ENCODE peak calls at places on chromosomes 5 and 9, in eight cellular contexts. F, H, C, P, G, J, X and T are unnamed samples. For H3K27me3, the result is how much of the 10 kb centered on the place peaks cover.

GRCh38 chr9:116051528-116051927 is 102.1 kb upstream of the PAPPA start:
- DNase-seq in F (no peak), H (no peak), C (no peak), P (no peak), G (no peak), J (no peak), X (no peak), T (no peak)

GRCh38 chr5:115298811-115299210 is 2.4 kb upstream of the CCDC112 start:
- DNase-seq in F (no peak), H (no peak), C (no peak), P (no peak), G (no peak), J (no peak), X (no peak), T (no peak)

GRCh38 chr9:21305213-21305612 is at the start of gene IFNA5:
- DNase-seq in F (no peak), H (no peak), C (no peak), P (no peak), G (no peak), J (no peak), X (no peak), T (no peak)

GRCh38 chr5:78594014-78594413 is 54.6 kb downstream of the LHFPL2 start:
- DNase-seq in F (no peak), H (no peak), C (no peak), P (no peak), G (no peak), J (no peak), X (no peak), T (no peak)

GRCh38 chr5:113178073-113178779 is 201.6 kb downstream of the DCP2 start:
- DNase-seq in F (no peak), H (no peak), C (no peak), P (no peak), G (no peak), J (no peak), X (no peak), T (no peak)

GRCh38 chr5:141641634-141642278 is 5.0 kb downstream of the RELL2 start:
- DNase-seq in F (no peak), H (peak), C (peak), P (no peak), G (no peak), J (peak), X (peak), T (no peak)

GRCh38 chr9:135701067-135701967 is 668 bp upstream of the KCNT1 start:
- DNase-seq in F (no peak), H (no peak), C (no peak), P (no peak), G (no peak), J (peak), X (no peak), T (no peak)

GRCh38 chr5:155689403-155689802 is 637.6 kb upstream of the SGCD start:
- DNase-seq in F (no peak), H (no peak), C (peak), P (no peak), G (no peak), J (no peak), X (no peak), T (no peak)

GRCh38 chr5:91061094-91061493 is 322.0 kb downstream of the ARRDC3 start:
- DNase-seq in F (no peak), H (no peak), C (no peak), P (no peak), G (no peak), J (no peak), X (no peak), T (no peak)

GRCh38 chr5:34621280-34622045 is 34.7 kb upstream of the RAI14 start:
- DNase-seq in F (no peak), H (peak), C (no peak), P (no peak), G (no peak), J (no peak), X (peak), T (no peak)

GRCh38 chr9:26292943-26293342 is 599.7 kb downstream of the CAAP1 start:
- DNase-seq in F (no peak), H (no peak), C (peak), P (no peak), G (no peak), J (no peak), X (peak), T (no peak)

GRCh38 chr9:16278420-16278999 is 592.0 kb downstream of the BNC2 start:
- DNase-seq in F (no peak), H (no peak), C (no peak), P (no peak), G (no peak), J (no peak), X (no peak), T (no peak)

GRCh38 chr5:146520731-146521130 is 4.7 kb upstream of the GPR151 start:
- DNase-seq in F (peak), H (no peak), C (no peak), P (no peak), G (no peak), J (peak), X (no peak), T (no peak)

GRCh38 chr9:131769361-131769760 is 29.5 kb upstream of the RAPGEF1 start:
- DNase-seq in F (no peak), H (no peak), C (no peak), P (no peak), G (no peak), J (no peak), X (no peak), T (no peak)

GRCh38 chr5:951940-952596 is 56.5 kb upstream of the NKD2 start:
- DNase-seq in F (no peak), H (no peak), C (no peak), P (no peak), G (no peak), J (no peak), X (no peak), T (no peak)

GRCh38 chr5:68252678-68253520 is 37.3 kb downstream of the PIK3R1 start:
- DNase-seq in F (peak), H (peak), C (peak), P (peak), G (no peak), J (peak), X (peak), T (peak)

GRCh38 chr9:108316633-108317032 is 539.2 kb downstream of the ACTL7B start:
- DNase-seq in F (no peak), H (no peak), C (no peak), P (no peak), G (no peak), J (no peak), X (no peak), T (no peak)

GRCh38 chr5:178205010-178205748 is 846 bp downstream of the HNRNPAB start:
- DNase-seq in F (no peak), H (peak), C (peak), P (peak), G (peak), J (peak), X (peak), T (peak)

GRCh38 chr5:139272471-139273321 is 20.8 kb upstream of the MATR3 start:
- DNase-seq in F (no peak), H (no peak), C (peak), P (no peak), G (no peak), J (peak), X (peak), T (no peak)

GRCh38 chr9:124001445-124001799 is 10.1 kb upstream of the LHX2 start:
- DNase-seq in F (no peak), H (no peak), C (no peak), P (no peak), G (no peak), J (no peak), X (no peak), T (no peak)
- H3K27me3 ChIP-seq in F (half or more), H (half or more), C (half or more), P (half or more), G (under half), J (half or more), X (half or more), T (half or more)

GRCh38 chr9:134494273-134494815 is 147.3 kb upstream of the COL5A1 start:
- DNase-seq in F (no peak), H (no peak), C (no peak), P (no peak), G (no peak), J (no peak), X (no peak), T (no peak)
- TF ChIP-seq CTCF in F (no peak), H (no peak), C (no peak), P (no peak), G (no peak), J (no peak), X (no peak), T (no peak)

GRCh38 chr5:73636408-73636807 is 10.4 kb downstream of the ARHGEF28 start:
- DNase-seq in F (no peak), H (no peak), C (no peak), P (no peak), G (no peak), J (no peak), X (no peak), T (no peak)
- H3K27ac ChIP-seq in F (no peak), H (peak), C (no peak), P (no peak), G (no peak), J (no peak), X (no peak), T (no peak)

GRCh38 chr5:170427672-170428236 is 38.6 kb upstream of the KCNMB1 start:
- DNase-seq in F (no peak), H (no peak), C (peak), P (peak), G (no peak), J (peak), X (no peak), T (no peak)
- H3K27me3 ChIP-seq in F (under half), H (under half), C (under half), P (under half), G (under half), J (under half), X (under half), T (under half)

GRCh38 chr9:95098391-95098921 is 219.1 kb downstream of the FANCC start:
- DNase-seq in F (no peak), H (no peak), C (no peak), P (no peak), G (no peak), J (no peak), X (no peak), T (no peak)
- TF ChIP-seq CTCF in F (no peak), H (no peak), C (no peak), P (no peak), G (no peak), J (no peak), X (no peak), T (no peak)

GRCh38 chr5:39021413-39021812 is 52.8 kb downstream of the RICTOR start:
- DNase-seq in F (no peak), H (no peak), C (no peak), P (no peak), G (no peak), J (no peak), X (no peak), T (no peak)
- H3K27ac ChIP-seq in F (no peak), H (no peak), C (no peak), P (peak), G (no peak), J (no peak), X (no peak), T (no peak)